ENCODE peak calls at places on chromosomes 2 and 18, in seven cellular contexts. One of them, this sample, is unnamed.
A peak's percentile ranks its signal among the peaks of the same experiment; 100 is the strongest.

GRCh38 chr18:45997689-45998088 is 30.6 kb upstream of the EPG5 start:
- DNase-seq in natural killer cell: no peak
- DNase-seq in bronchial epithelial cell: no peak
- DNase-seq in MM.1S: no peak
- DNase-seq in RWPE1: no peak
- DNase-seq in colonic mucosa: no peak
- DNase-seq in AG04449: no peak
- DNase-seq in this sample: no peak

GRCh38 chr2:15861172-15861822 is 79.1 kb upstream of the MYCN start:
- DNase-seq in natural killer cell: no peak
- DNase-seq in bronchial epithelial cell: no peak
- DNase-seq in MM.1S: no peak
- DNase-seq in RWPE1: no peak
- DNase-seq in colonic mucosa: no peak
- DNase-seq in AG04449: no peak
- DNase-seq in this sample: no peak

GRCh38 chr18:49207373-49207772 is 253.1 kb downstream of the DYM start:
- DNase-seq in natural killer cell: no peak
- DNase-seq in bronchial epithelial cell: peak; percentile 95
- DNase-seq in MM.1S: no peak
- DNase-seq in RWPE1: peak; percentile 57
- DNase-seq in colonic mucosa: no peak
- DNase-seq in AG04449: no peak
- DNase-seq in this sample: no peak

GRCh38 chr2:3960106-3960505 is 256.7 kb downstream of the DCDC2C start:
- DNase-seq in natural killer cell: no peak
- DNase-seq in bronchial epithelial cell: no peak
- DNase-seq in MM.1S: no peak
- DNase-seq in RWPE1: no peak
- DNase-seq in colonic mucosa: no peak
- DNase-seq in AG04449: no peak
- DNase-seq in this sample: no peak

GRCh38 chr2:234269769-234270204 is 219.3 kb downstream of the SPP2 start:
- DNase-seq in natural killer cell: no peak
- DNase-seq in bronchial epithelial cell: peak; percentile 52
- DNase-seq in MM.1S: no peak
- DNase-seq in RWPE1: no peak
- DNase-seq in colonic mucosa: no peak
- DNase-seq in AG04449: no peak
- DNase-seq in this sample: no peak

GRCh38 chr2:147460140-147460539 is 384.7 kb upstream of the ACVR2A start:
- DNase-seq in natural killer cell: no peak
- DNase-seq in bronchial epithelial cell: peak; percentile 88
- DNase-seq in MM.1S: no peak
- DNase-seq in RWPE1: no peak
- DNase-seq in colonic mucosa: no peak
- DNase-seq in AG04449: no peak
- DNase-seq in this sample: no peak

GRCh38 chr2:230757476-230757875 is 44.8 kb downstream of the CAB39 start:
- DNase-seq in natural killer cell: no peak
- DNase-seq in bronchial epithelial cell: no peak
- DNase-seq in MM.1S: no peak
- DNase-seq in RWPE1: no peak
- DNase-seq in colonic mucosa: no peak
- DNase-seq in AG04449: no peak
- DNase-seq in this sample: no peak

GRCh38 chr18:50870138-50870845 is 8.6 kb upstream of the ME2 start:
- DNase-seq in natural killer cell: no peak
- DNase-seq in bronchial epithelial cell: peak; percentile 99
- DNase-seq in MM.1S: no peak
- DNase-seq in RWPE1: peak; percentile 52
- DNase-seq in colonic mucosa: no peak
- DNase-seq in AG04449: no peak
- DNase-seq in this sample: no peak

GRCh38 chr18:75247041-75247551 is 36.5 kb downstream of the TSHZ1 start:
- DNase-seq in natural killer cell: no peak
- DNase-seq in bronchial epithelial cell: no peak
- DNase-seq in MM.1S: no peak
- DNase-seq in RWPE1: no peak
- DNase-seq in colonic mucosa: no peak
- DNase-seq in AG04449: no peak
- DNase-seq in this sample: no peak

GRCh38 chr2:100173907-100174525 is 31.6 kb upstream of the AFF3 start:
- DNase-seq in natural killer cell: no peak
- DNase-seq in bronchial epithelial cell: no peak
- DNase-seq in MM.1S: no peak
- DNase-seq in RWPE1: no peak
- DNase-seq in colonic mucosa: no peak
- DNase-seq in AG04449: peak; percentile 9
- DNase-seq in this sample: no peak

GRCh38 chr2:237628482-237629187 is 1.2 kb downstream of the LRRFIP1 start:
- DNase-seq in natural killer cell: no peak
- DNase-seq in bronchial epithelial cell: no peak
- DNase-seq in MM.1S: no peak
- DNase-seq in RWPE1: no peak
- DNase-seq in colonic mucosa: no peak
- DNase-seq in AG04449: no peak
- DNase-seq in this sample: no peak

GRCh38 chr2:157261199-157261782 is 3.8 kb downstream of the GALNT5 start:
- DNase-seq in natural killer cell: no peak
- DNase-seq in bronchial epithelial cell: peak; percentile 95
- DNase-seq in MM.1S: peak; percentile 61
- DNase-seq in RWPE1: peak; percentile 70
- DNase-seq in colonic mucosa: peak; percentile 84
- DNase-seq in AG04449: no peak
- DNase-seq in this sample: no peak

GRCh38 chr2:24421668-24422067 is 61.3 kb upstream of the ITSN2 start:
- DNase-seq in natural killer cell: peak; percentile 38
- DNase-seq in bronchial epithelial cell: peak; percentile 33
- DNase-seq in MM.1S: peak; percentile 29
- DNase-seq in RWPE1: peak; percentile 26
- DNase-seq in colonic mucosa: peak; percentile 78
- DNase-seq in AG04449: no peak
- DNase-seq in this sample: peak; percentile 26
- TF ChIP-seq CTCF in natural killer cell: peak; percentile 51
- TF ChIP-seq CTCF in bronchial epithelial cell: peak; percentile 55
- TF ChIP-seq CTCF in MM.1S: peak; percentile 55
- TF ChIP-seq CTCF in RWPE1: no peak
- TF ChIP-seq CTCF in colonic mucosa: peak; percentile 37
- TF ChIP-seq CTCF in AG04449: peak; percentile 53
- TF ChIP-seq CTCF in this sample: no peak

GRCh38 chr2:180657054-180657453 is 323.4 kb upstream of the UBE2E3 start:
- DNase-seq in natural killer cell: no peak
- DNase-seq in bronchial epithelial cell: peak; percentile 91
- DNase-seq in MM.1S: no peak
- DNase-seq in RWPE1: no peak
- DNase-seq in colonic mucosa: no peak
- DNase-seq in AG04449: no peak
- DNase-seq in this sample: no peak

GRCh38 chr2:180656455-180656847 is 324.0 kb upstream of the UBE2E3 start:
- DNase-seq in natural killer cell: no peak
- DNase-seq in bronchial epithelial cell: peak; percentile 98
- DNase-seq in MM.1S: no peak
- DNase-seq in RWPE1: peak; percentile 86
- DNase-seq in colonic mucosa: no peak
- DNase-seq in AG04449: no peak
- DNase-seq in this sample: no peak

GRCh38 chr2:180655393-180655792 is 325.0 kb upstream of the UBE2E3 start:
- DNase-seq in natural killer cell: no peak
- DNase-seq in bronchial epithelial cell: peak; percentile 58
- DNase-seq in MM.1S: no peak
- DNase-seq in RWPE1: no peak
- DNase-seq in colonic mucosa: no peak
- DNase-seq in AG04449: no peak
- DNase-seq in this sample: no peak

GRCh38 chr2:180653481-180653880 is 326.9 kb upstream of the UBE2E3 start:
- DNase-seq in natural killer cell: no peak
- DNase-seq in bronchial epithelial cell: no peak
- DNase-seq in MM.1S: no peak
- DNase-seq in RWPE1: no peak
- DNase-seq in colonic mucosa: no peak
- DNase-seq in AG04449: no peak
- DNase-seq in this sample: no peak

GRCh38 chr2:180655842-180656454 is 324.5 kb upstream of the UBE2E3 start:
- DNase-seq in natural killer cell: no peak
- DNase-seq in bronchial epithelial cell: no peak
- DNase-seq in MM.1S: no peak
- DNase-seq in RWPE1: no peak
- DNase-seq in colonic mucosa: no peak
- DNase-seq in AG04449: no peak
- DNase-seq in this sample: no peak
- TF ChIP-seq CTCF in natural killer cell: no peak
- TF ChIP-seq CTCF in bronchial epithelial cell: no peak
- TF ChIP-seq CTCF in MM.1S: no peak
- TF ChIP-seq CTCF in RWPE1: no peak
- TF ChIP-seq CTCF in colonic mucosa: no peak
- TF ChIP-seq CTCF in AG04449: no peak
- TF ChIP-seq CTCF in this sample: no peak

GRCh38 chr18:67590571-67591141 is 74.1 kb upstream of the DSEL start:
- DNase-seq in natural killer cell: no peak
- DNase-seq in bronchial epithelial cell: peak; percentile 37
- DNase-seq in MM.1S: peak; percentile 8
- DNase-seq in RWPE1: no peak
- DNase-seq in colonic mucosa: no peak
- DNase-seq in AG04449: no peak
- DNase-seq in this sample: no peak
- TF ChIP-seq CTCF in natural killer cell: no peak
- TF ChIP-seq CTCF in bronchial epithelial cell: no peak
- TF ChIP-seq CTCF in MM.1S: no peak
- TF ChIP-seq CTCF in RWPE1: no peak
- TF ChIP-seq CTCF in colonic mucosa: no peak
- TF ChIP-seq CTCF in AG04449: no peak
- TF ChIP-seq CTCF in this sample: no peak

DNA sequence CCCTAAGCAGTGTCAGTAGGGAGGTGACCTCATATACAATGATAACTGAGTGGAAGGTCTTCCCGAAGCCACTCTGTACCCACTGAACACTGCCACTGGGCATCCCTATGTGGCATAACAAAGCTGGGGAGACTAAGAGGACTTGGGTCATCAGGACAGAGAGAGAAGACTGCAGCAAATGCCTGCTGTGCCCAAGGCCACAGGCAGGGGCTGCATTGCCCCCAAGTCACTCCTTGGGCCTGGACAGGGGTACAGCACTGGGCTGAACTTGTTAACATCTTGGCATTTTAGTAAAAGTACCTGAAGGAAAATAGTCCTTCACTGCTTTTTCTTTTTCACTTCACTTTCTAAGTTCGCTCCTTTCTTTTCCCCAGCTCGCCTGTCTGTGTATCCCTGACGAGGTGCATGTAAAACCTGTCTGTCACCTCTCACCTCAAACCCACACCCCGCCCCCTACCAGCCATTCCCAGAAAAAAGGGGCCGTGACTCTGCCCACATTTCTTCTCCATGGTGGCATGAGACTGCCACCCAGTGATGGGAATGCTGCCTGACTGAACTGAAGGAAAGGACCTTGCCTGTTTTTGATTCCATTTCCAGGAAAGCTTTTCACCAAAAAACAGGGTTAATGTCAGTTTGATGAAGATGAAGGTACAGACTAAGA is 62.9 kb downstream of the MTHFD2 start:
- DNase-seq in natural killer cell: no peak
- DNase-seq in bronchial epithelial cell: peak; percentile 32
- DNase-seq in MM.1S: no peak
- DNase-seq in RWPE1: peak; percentile 71
- DNase-seq in colonic mucosa: peak; percentile 34
- DNase-seq in AG04449: no peak
- DNase-seq in this sample: no peak
- TF ChIP-seq CTCF in natural killer cell: no peak
- TF ChIP-seq CTCF in bronchial epithelial cell: peak; percentile 42
- TF ChIP-seq CTCF in MM.1S: no peak
- TF ChIP-seq CTCF in RWPE1: peak; percentile 67
- TF ChIP-seq CTCF in colonic mucosa: peak; percentile 17
- TF ChIP-seq CTCF in AG04449: peak; percentile 57
- TF ChIP-seq CTCF in this sample: no peak

DNA sequence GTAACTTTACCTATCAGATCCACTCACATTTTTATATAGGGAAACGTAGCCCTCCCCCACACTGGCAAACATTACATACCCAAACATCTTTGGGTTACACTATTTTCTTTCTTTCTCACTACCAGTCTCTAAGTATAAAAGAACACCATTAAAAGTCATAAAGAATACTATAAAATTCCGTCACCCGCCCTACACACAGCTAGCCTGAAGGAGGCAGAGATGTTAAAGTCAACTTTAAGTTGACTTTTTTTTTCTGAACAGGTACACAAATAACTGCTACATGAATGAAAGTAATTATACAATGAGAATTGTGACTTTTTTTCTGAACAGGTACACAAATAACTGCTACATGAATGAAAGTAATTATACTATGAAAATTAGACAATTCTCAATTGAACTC is 628.3 kb downstream of the NUP35 start:
- DNase-seq in natural killer cell: no peak
- DNase-seq in bronchial epithelial cell: no peak
- DNase-seq in MM.1S: no peak
- DNase-seq in RWPE1: no peak
- DNase-seq in colonic mucosa: no peak
- DNase-seq in AG04449: no peak
- DNase-seq in this sample: no peak
- TF ChIP-seq CTCF in natural killer cell: no peak
- TF ChIP-seq CTCF in bronchial epithelial cell: no peak
- TF ChIP-seq CTCF in MM.1S: no peak
- TF ChIP-seq CTCF in RWPE1: no peak
- TF ChIP-seq CTCF in colonic mucosa: no peak
- TF ChIP-seq CTCF in AG04449: no peak
- TF ChIP-seq CTCF in this sample: no peak

DNA sequence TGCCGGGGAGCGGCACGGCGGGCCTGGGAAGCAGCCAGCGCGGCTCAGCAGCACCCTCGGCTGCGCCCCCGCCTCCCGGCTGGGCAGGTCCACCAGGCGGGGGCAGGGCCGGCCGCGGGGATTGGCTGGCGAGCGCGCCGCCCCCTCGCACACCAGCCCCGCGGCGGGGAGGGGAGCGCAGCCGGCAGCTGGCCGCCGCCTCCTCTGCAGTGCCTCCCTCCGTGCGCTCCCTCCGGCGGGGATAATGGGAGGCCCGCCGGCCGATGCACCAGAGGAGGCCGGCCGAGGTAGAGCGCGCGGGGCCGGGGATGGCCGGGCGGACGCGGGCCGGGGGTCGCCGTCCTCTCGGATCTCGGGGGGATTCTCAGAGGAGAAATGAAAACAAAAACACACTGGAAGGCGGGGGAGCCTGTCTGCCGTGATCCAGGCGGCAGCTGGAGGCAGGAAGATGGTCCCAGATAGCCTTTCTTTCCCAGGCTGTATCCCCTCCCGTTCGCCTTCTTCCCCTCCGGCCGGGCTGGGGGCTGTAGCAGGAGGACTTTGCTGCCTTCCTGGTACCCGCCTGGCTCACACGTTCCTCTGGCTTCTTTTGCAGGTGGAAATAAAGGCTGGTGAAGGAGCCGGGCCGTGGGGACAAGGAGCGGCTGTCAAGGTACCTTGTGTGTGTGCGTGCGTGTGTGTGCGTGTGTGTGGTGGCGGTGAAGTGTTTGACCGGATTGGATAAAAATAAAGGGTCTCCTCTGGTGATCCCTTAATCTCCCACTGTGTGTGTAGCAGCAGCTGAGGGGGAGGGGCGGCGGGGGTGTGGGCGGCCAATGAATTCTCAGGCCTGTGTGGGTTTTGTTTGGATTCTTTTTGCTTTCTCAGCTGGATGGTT is 18.0 kb downstream of the TET3 start:
- DNase-seq in natural killer cell: peak; percentile 86
- DNase-seq in bronchial epithelial cell: peak; percentile 59
- DNase-seq in MM.1S: peak; percentile 82
- DNase-seq in RWPE1: peak; percentile 85
- DNase-seq in colonic mucosa: peak; percentile 79
- DNase-seq in AG04449: no peak
- DNase-seq in this sample: peak; percentile 78
- TF ChIP-seq CTCF in natural killer cell: no peak
- TF ChIP-seq CTCF in bronchial epithelial cell: no peak
- TF ChIP-seq CTCF in MM.1S: no peak
- TF ChIP-seq CTCF in RWPE1: no peak
- TF ChIP-seq CTCF in colonic mucosa: no peak
- TF ChIP-seq CTCF in AG04449: peak; percentile 23
- TF ChIP-seq CTCF in this sample: no peak

GRCh38 chr2:33134086-33134763 is 187.5 kb downstream of the LTBP1 start:
- DNase-seq in natural killer cell: no peak
- DNase-seq in bronchial epithelial cell: peak; percentile 95
- DNase-seq in MM.1S: no peak
- DNase-seq in RWPE1: peak; percentile 71
- DNase-seq in colonic mucosa: peak; percentile 28
- DNase-seq in AG04449: peak; percentile 92
- DNase-seq in this sample: no peak
- TF ChIP-seq CTCF in natural killer cell: no peak
- TF ChIP-seq CTCF in bronchial epithelial cell: peak; percentile 17
- TF ChIP-seq CTCF in MM.1S: no peak
- TF ChIP-seq CTCF in RWPE1: peak; percentile 19
- TF ChIP-seq CTCF in colonic mucosa: no peak
- TF ChIP-seq CTCF in AG04449: peak; percentile 43
- TF ChIP-seq CTCF in this sample: no peak

This sample was measured in activated B cell treated with CpG ODN at 0.5 μM for 24 hours.